ENCODE peak calls at places on chromosome 7, in nine cellular contexts. V is Peyer's patch; R is body of pancreas; L is progenitor cell of endocrine pancreas; S is RWPE2; D is WTC11; I is GM13977; P is upper lobe of left lung; T is activated CD8-positive, alpha-beta T cell treated with anti-CD3 and anti-CD28 coated beads for 36 hours. C is an unnamed sample.
A peak's percentile ranks its signal among the peaks of the same experiment; 100 is the strongest.

GRCh38 chr7:19377611-19378339 is 232.6 kb upstream of the FERD3L start:
- DNase-seq in I (no peak), S (no peak), D (no peak), L (no peak), T (no peak), V (no peak), R (no peak), P (no peak), C (no peak)

GRCh38 chr7:158411232-158411950 is 176.2 kb downstream of the PTPRN2 start:
- DNase-seq in P (no peak), V (no peak), L (no peak), R (no peak), T (no peak), S (no peak), D (no peak), I (no peak), C (peak; percentile 93)

GRCh38 chr7:42348627-42349026 is 111.6 kb upstream of the GLI3 start:
- DNase-seq in P (no peak), R (no peak), L (no peak), T (no peak), D (no peak), S (no peak), V (no peak), I (no peak), C (no peak)

GRCh38 chr7:336810-337566 is 47.0 kb downstream of the FOXL3 start:
- DNase-seq in R (no peak), L (no peak), I (no peak), S (peak; percentile 57), P (peak; percentile 55), T (peak; percentile 48), V (no peak), D (no peak), C (peak; percentile 53)

GRCh38 chr7:27154901-27155815 is 1.3 kb downstream of the HOXA7 start:
- DNase-seq in P (peak; percentile 84), T (peak; percentile 59), S (peak; percentile 77), D (no peak), V (peak; percentile 17), R (peak; percentile 1), L (no peak), I (no peak), C (peak; percentile 84)

GRCh38 chr7:70466725-70467364 is 665.1 kb upstream of the GALNT17 start:
- DNase-seq in I (no peak), P (no peak), D (no peak), T (no peak), S (no peak), V (no peak), R (no peak), L (no peak), C (no peak)

GRCh38 chr7:40843338-40844026 is 708.7 kb downstream of the SUGCT start:
- DNase-seq in D (no peak), V (no peak), R (no peak), L (no peak), T (no peak), I (no peak), P (no peak), S (no peak), C (no peak)

GRCh38 chr7:464712-465461 is 54.8 kb downstream of the PDGFA start:
- DNase-seq in I (no peak), V (no peak), L (no peak), R (peak; percentile 39), P (peak; percentile 79), D (peak; percentile 10), S (peak; percentile 51), T (no peak), C (peak; percentile 81)

GRCh38 chr7:116342125-116342524 is 131.8 kb downstream of the TES start:
- DNase-seq in V (no peak), S (no peak), D (no peak), L (no peak), P (no peak), R (no peak), I (no peak), T (no peak), C (no peak)

GRCh38 chr7:118182618-118183253 is 1.2 kb upstream of the LSM8 start:
- DNase-seq in S (no peak), T (no peak), L (no peak), D (no peak), P (no peak), V (no peak), I (no peak), R (no peak), C (no peak)

GRCh38 chr7:5822742-5823503 is 41.5 kb upstream of the RNF216 start:
- DNase-seq in T (peak; percentile 99), R (peak; percentile 97), I (peak; percentile 95), V (peak; percentile 98), P (peak; percentile 94), S (peak; percentile 95), D (peak; percentile 95), L (peak; percentile 83), C (peak; percentile 98)
- TF ChIP-seq CTCF in T (no peak), R (peak; percentile 45), I (no peak), V (no peak), P (peak; percentile 71), S (no peak), D (no peak), L (no peak), C (peak; percentile 24)

GRCh38 chr7:149598721-149599308 is 101.2 kb upstream of the ZNF746 start:
- DNase-seq in S (no peak), R (peak; percentile 21), T (peak; percentile 30), L (no peak), D (peak; percentile 55), I (peak; percentile 31), P (no peak), V (no peak), C (no peak)
- TF ChIP-seq CTCF in S (peak; percentile 17), R (peak; percentile 23), T (peak; percentile 37), L (peak; percentile 45), D (no peak), I (peak; percentile 72), P (no peak), V (no peak), C (peak; percentile 54)

DNA sequence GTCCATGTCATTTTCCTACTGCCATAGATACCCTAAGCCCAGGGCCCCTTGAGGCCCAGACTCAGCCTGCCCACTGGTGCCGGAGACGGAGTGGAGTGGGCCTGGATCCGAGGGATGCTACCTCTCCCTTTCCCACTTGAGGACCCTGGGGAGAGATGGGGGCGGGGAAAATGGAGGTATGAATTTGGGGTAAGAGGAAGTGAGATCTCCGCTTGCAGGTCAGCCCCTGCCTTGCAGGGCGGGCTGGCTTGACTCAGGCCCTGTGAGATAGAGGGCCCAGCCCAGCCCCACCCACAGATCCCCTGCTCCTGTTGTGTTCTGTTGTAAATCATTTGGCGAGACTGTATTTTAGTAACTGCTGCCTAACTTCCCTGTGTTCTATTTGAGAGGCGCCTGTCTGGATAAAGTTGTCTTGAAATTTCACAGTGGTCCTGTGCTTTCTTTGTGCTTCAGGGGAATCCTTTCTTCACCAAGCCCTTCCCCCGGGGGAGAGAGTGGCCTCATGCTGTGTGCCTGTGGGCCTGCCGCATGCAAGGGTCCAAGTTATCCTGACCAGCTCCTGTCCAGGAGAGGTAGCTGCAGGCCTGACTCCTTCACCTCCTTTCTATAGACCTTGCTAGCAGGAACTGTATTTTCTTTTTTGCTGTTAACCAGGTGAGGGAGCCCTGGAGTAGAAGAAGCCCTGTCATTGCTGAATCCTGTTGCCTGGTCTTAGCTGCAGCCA is 13.3 kb downstream of the YKT6 start:
- DNase-seq in P (peak; percentile 36), D (peak; percentile 47), L (no peak), T (no peak), I (peak; percentile 78), R (no peak), V (no peak), S (peak; percentile 23), C (peak; percentile 59)
- TF ChIP-seq CTCF in P (no peak), D (no peak), L (peak; percentile 60), T (peak; percentile 38), I (peak; percentile 50), R (peak; percentile 22), V (no peak), S (peak; percentile 62), C (peak; percentile 72)

DNA sequence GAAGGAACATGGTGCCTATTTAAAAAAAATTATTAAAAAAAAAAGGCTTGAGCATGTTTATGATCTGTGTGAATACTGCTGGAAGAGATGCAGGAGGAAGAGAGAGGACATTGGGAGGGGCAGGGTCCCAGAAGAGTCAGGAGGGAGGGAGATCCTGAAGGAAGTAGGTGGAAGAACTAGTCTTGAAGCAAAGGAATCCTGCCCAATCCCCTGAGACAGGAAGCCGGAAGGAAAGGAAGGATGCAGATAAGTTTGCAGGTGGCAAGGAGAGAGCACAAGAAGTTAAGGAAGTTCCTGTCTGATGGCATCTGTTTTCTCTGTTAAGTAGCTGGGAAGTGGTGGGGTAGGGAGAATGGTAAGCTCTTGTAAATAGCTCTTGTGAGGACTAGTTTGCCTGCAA is 318.5 kb downstream of the DOCK4 start:
- DNase-seq in D (no peak), I (no peak), T (no peak), R (no peak), V (no peak), P (no peak), S (no peak), L (no peak), C (no peak)
- TF ChIP-seq CTCF in D (no peak), I (no peak), T (no peak), R (no peak), V (no peak), P (no peak), S (no peak), L (no peak), C (no peak)

GRCh38 chr7:14924398-14924797 is 21.8 kb upstream of the DGKB start:
- DNase-seq in S (no peak), V (no peak), P (no peak), I (no peak), D (no peak), T (no peak), R (no peak), L (no peak), C (no peak)
- TF ChIP-seq CTCF in S (peak; percentile 36), V (no peak), P (no peak), I (no peak), D (no peak), T (no peak), R (no peak), L (no peak), C (peak; percentile 80)

GRCh38 chr7:127514499-127514898 is 70.9 kb downstream of the GCC1 start:
- DNase-seq in T (peak; percentile 3), D (no peak), V (no peak), I (peak; percentile 30), S (no peak), L (no peak), R (peak; percentile 24), P (no peak), C (no peak)
- TF ChIP-seq CTCF in T (peak; percentile 39), D (no peak), V (peak; percentile 27), I (peak; percentile 24), S (peak; percentile 57), L (peak; percentile 52), R (peak; percentile 48), P (no peak), C (peak; percentile 81)

C was measured in chondrocyte.